ENCODE peak calls at places on chromosomes 13 and 19, in six cellular contexts. One of them, this sample, is unnamed.

GRCh38 chr19:34208485-34208884 is 36.2 kb downstream of the LSM14A start:
- DNase-seq in foreskin fibroblast: no peak
- DNase-seq in upper lobe of right lung: no peak
- DNase-seq in tibial nerve: no peak
- DNase-seq in MM.1S: no peak
- DNase-seq in GM10248: no peak
- DNase-seq in this sample: no peak

GRCh38 chr13:111034811-111035210 is 80.3 kb upstream of the ARHGEF7 start:
- DNase-seq in upper lobe of right lung: no peak
- DNase-seq in GM10248: no peak
- DNase-seq in tibial nerve: no peak
- DNase-seq in foreskin fibroblast: peak; percentile 79
- DNase-seq in MM.1S: no peak
- DNase-seq in this sample: no peak

GRCh38 chr19:32289566-32290210 is 55.7 kb upstream of the ZNF507 start:
- DNase-seq in upper lobe of right lung: no peak
- DNase-seq in tibial nerve: no peak
- DNase-seq in foreskin fibroblast: no peak
- DNase-seq in GM10248: no peak
- DNase-seq in MM.1S: no peak
- DNase-seq in this sample: no peak

GRCh38 chr13:34207334-34207733 is 389.4 kb downstream of the RFC3 start:
- DNase-seq in GM10248: no peak
- DNase-seq in foreskin fibroblast: peak; percentile 88
- DNase-seq in upper lobe of right lung: no peak
- DNase-seq in tibial nerve: no peak
- DNase-seq in MM.1S: no peak
- DNase-seq in this sample: no peak

GRCh38 chr19:4831351-4832340 is at the start of gene TICAM1:
- DNase-seq in upper lobe of right lung: peak; percentile 92
- DNase-seq in GM10248: peak; percentile 85
- DNase-seq in tibial nerve: peak; percentile 35
- DNase-seq in MM.1S: peak; percentile 82
- DNase-seq in foreskin fibroblast: peak; percentile 87
- DNase-seq in this sample: peak; percentile 78

GRCh38 chr13:98997738-98998641 is 20.1 kb upstream of the DOCK9 start:
- DNase-seq in upper lobe of right lung: no peak
- DNase-seq in GM10248: no peak
- DNase-seq in foreskin fibroblast: peak; percentile 86
- DNase-seq in MM.1S: no peak
- DNase-seq in tibial nerve: no peak
- DNase-seq in this sample: no peak

GRCh38 chr13:48009298-48009697 is 8.2 kb upstream of the SUCLA2 start:
- DNase-seq in GM10248: no peak
- DNase-seq in MM.1S: no peak
- DNase-seq in tibial nerve: no peak
- DNase-seq in upper lobe of right lung: no peak
- DNase-seq in foreskin fibroblast: peak; percentile 87
- DNase-seq in this sample: no peak

GRCh38 chr13:59863621-59864020 is 300.1 kb downstream of the DIAPH3 start:
- DNase-seq in tibial nerve: no peak
- DNase-seq in foreskin fibroblast: no peak
- DNase-seq in GM10248: no peak
- DNase-seq in MM.1S: no peak
- DNase-seq in upper lobe of right lung: no peak
- DNase-seq in this sample: no peak

GRCh38 chr19:1221141-1221903 is 15.7 kb downstream of the STK11 start:
- DNase-seq in GM10248: no peak
- DNase-seq in tibial nerve: no peak
- DNase-seq in upper lobe of right lung: no peak
- DNase-seq in MM.1S: no peak
- DNase-seq in foreskin fibroblast: peak; percentile 82
- DNase-seq in this sample: no peak

GRCh38 chr19:21823224-21823623 is 12.8 kb downstream of the ZNF43 start:
- DNase-seq in upper lobe of right lung: no peak
- DNase-seq in MM.1S: no peak
- DNase-seq in foreskin fibroblast: no peak
- DNase-seq in GM10248: no peak
- DNase-seq in tibial nerve: no peak
- DNase-seq in this sample: no peak

GRCh38 chr13:61286148-61286745 is 129.4 kb downstream of the PCDH20 start:
- DNase-seq in tibial nerve: no peak
- DNase-seq in MM.1S: peak; percentile 20
- DNase-seq in upper lobe of right lung: no peak
- DNase-seq in foreskin fibroblast: no peak
- DNase-seq in GM10248: no peak
- DNase-seq in this sample: no peak

GRCh38 chr19:11813801-11814706 is at the start of gene ZNF440:
- DNase-seq in upper lobe of right lung: peak; percentile 97
- DNase-seq in MM.1S: peak; percentile 93
- DNase-seq in tibial nerve: peak; percentile 97
- DNase-seq in foreskin fibroblast: peak; percentile 98
- DNase-seq in GM10248: peak; percentile 97
- DNase-seq in this sample: peak; percentile 92

GRCh38 chr13:55566779-55567178 is 1573.9 kb upstream of the PRR20A start:
- DNase-seq in upper lobe of right lung: no peak
- DNase-seq in tibial nerve: no peak
- DNase-seq in MM.1S: no peak
- DNase-seq in GM10248: no peak
- DNase-seq in foreskin fibroblast: no peak
- DNase-seq in this sample: no peak

GRCh38 chr19:45577111-45577905 is 7.3 kb downstream of the OPA3 start:
- DNase-seq in MM.1S: no peak
- DNase-seq in upper lobe of right lung: no peak
- DNase-seq in tibial nerve: no peak
- DNase-seq in foreskin fibroblast: peak; percentile 95
- DNase-seq in GM10248: no peak
- DNase-seq in this sample: no peak

GRCh38 chr19:21322528-21322927 is 6.7 kb downstream of the ZNF708 start:
- DNase-seq in foreskin fibroblast: no peak
- DNase-seq in tibial nerve: peak; percentile 45
- DNase-seq in GM10248: no peak
- DNase-seq in MM.1S: no peak
- DNase-seq in upper lobe of right lung: no peak
- DNase-seq in this sample: no peak

GRCh38 chr19:11300811-11301120 is 4.8 kb downstream of the TSPAN16 start:
- DNase-seq in GM10248: no peak
- DNase-seq in upper lobe of right lung: no peak
- DNase-seq in MM.1S: no peak
- DNase-seq in tibial nerve: no peak
- DNase-seq in foreskin fibroblast: no peak
- DNase-seq in this sample: no peak

GRCh38 chr19:19081642-19082151 is 17.9 kb downstream of the SLC25A42 start:
- DNase-seq in foreskin fibroblast: peak; percentile 16
- DNase-seq in tibial nerve: peak; percentile 11
- DNase-seq in GM10248: no peak
- DNase-seq in upper lobe of right lung: no peak
- DNase-seq in MM.1S: no peak
- DNase-seq in this sample: no peak

GRCh38 chr13:44932850-44933251 is 56.4 kb downstream of the NUFIP1 start:
- DNase-seq in GM10248: no peak
- DNase-seq in upper lobe of right lung: no peak
- DNase-seq in MM.1S: no peak
- DNase-seq in tibial nerve: peak; percentile 28
- DNase-seq in foreskin fibroblast: peak; percentile 79
- DNase-seq in this sample: no peak

GRCh38 chr13:49292742-49293498 is 45.2 kb downstream of the CDADC1 start:
- DNase-seq in upper lobe of right lung: no peak
- DNase-seq in GM10248: no peak
- DNase-seq in tibial nerve: peak; percentile 55
- DNase-seq in MM.1S: no peak
- DNase-seq in foreskin fibroblast: peak; percentile 74
- DNase-seq in this sample: no peak

GRCh38 chr19:47309038-47309437 is 623 bp upstream of the C5AR1 start:
- DNase-seq in upper lobe of right lung: no peak
- DNase-seq in tibial nerve: no peak
- DNase-seq in foreskin fibroblast: peak; percentile 21
- DNase-seq in GM10248: no peak
- DNase-seq in MM.1S: no peak
- DNase-seq in this sample: no peak

GRCh38 chr19:51098366-51099069 is 9.7 kb downstream of the CTU1 start:
- DNase-seq in foreskin fibroblast: no peak
- DNase-seq in tibial nerve: no peak
- DNase-seq in upper lobe of right lung: peak; percentile 81
- DNase-seq in GM10248: no peak
- DNase-seq in MM.1S: no peak
- DNase-seq in this sample: peak; percentile 42

GRCh38 chr13:112457081-112457480 is 80.9 kb downstream of the SPACA7 start:
- DNase-seq in GM10248: no peak
- DNase-seq in MM.1S: peak; percentile 22
- DNase-seq in upper lobe of right lung: peak; percentile 31
- DNase-seq in tibial nerve: no peak
- DNase-seq in foreskin fibroblast: no peak
- DNase-seq in this sample: no peak
- TF ChIP-seq CTCF in GM10248: no peak
- TF ChIP-seq CTCF in MM.1S: no peak
- TF ChIP-seq CTCF in upper lobe of right lung: no peak
- TF ChIP-seq CTCF in tibial nerve: no peak
- TF ChIP-seq CTCF in foreskin fibroblast: no peak
- TF ChIP-seq CTCF in this sample: no peak

GRCh38 chr13:80337706-80338105 is 3.2 kb downstream of the SPRY2 start:
- DNase-seq in MM.1S: no peak
- DNase-seq in upper lobe of right lung: no peak
- DNase-seq in GM10248: no peak
- DNase-seq in foreskin fibroblast: no peak
- DNase-seq in tibial nerve: no peak
- DNase-seq in this sample: no peak

GRCh38 chr13:80337011-80337688 is 3.8 kb downstream of the SPRY2 start:
- DNase-seq in upper lobe of right lung: no peak
- DNase-seq in MM.1S: no peak
- DNase-seq in GM10248: no peak
- DNase-seq in tibial nerve: no peak
- DNase-seq in foreskin fibroblast: peak; percentile 54
- DNase-seq in this sample: no peak

GRCh38 chr13:80336335-80336734 is 4.6 kb downstream of the SPRY2 start:
- DNase-seq in foreskin fibroblast: no peak
- DNase-seq in GM10248: no peak
- DNase-seq in upper lobe of right lung: no peak
- DNase-seq in tibial nerve: no peak
- DNase-seq in MM.1S: no peak
- DNase-seq in this sample: no peak

GRCh38 chr13:80338781-80339577 is 1.9 kb downstream of the SPRY2 start:
- DNase-seq in tibial nerve: peak; percentile 63
- DNase-seq in upper lobe of right lung: peak; percentile 91
- DNase-seq in GM10248: peak; percentile 40
- DNase-seq in MM.1S: no peak
- DNase-seq in foreskin fibroblast: peak; percentile 86
- DNase-seq in this sample: peak; percentile 24

DNA sequence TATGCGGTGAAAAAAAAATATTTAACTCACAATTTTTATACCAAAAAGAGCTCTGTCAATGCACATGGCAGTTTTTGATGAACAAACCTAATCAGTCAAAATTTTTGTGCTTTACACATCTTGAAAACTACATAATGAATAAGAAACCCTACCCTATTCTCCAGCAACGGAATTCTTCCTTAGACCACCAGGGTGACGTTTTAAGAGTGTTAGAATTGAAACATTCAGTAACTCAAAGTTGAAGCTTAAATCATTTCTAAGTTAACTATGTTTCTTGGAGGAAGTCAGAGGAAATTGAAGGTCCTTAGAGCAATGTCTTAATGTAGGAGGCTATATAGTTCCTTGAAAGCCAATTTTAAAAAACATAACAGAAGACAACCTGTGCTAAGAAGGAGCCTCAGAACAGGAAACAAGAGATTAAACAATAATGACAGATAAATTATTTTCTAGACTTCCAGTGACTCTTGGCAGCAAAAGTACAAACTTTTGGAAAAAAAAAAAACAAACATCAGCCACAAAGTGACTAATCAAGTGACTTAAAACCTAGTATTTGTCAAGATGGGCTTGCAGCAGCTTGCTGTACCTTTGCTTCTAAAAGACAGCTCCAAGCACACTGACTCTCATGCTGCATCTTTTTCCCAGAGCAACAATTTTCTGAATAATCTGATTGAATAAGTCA is 6.2 kb downstream of the SPRY2 start:
- DNase-seq in tibial nerve: no peak
- DNase-seq in foreskin fibroblast: peak; percentile 53
- DNase-seq in MM.1S: no peak
- DNase-seq in upper lobe of right lung: no peak
- DNase-seq in GM10248: no peak
- DNase-seq in this sample: no peak
- TF ChIP-seq CTCF in tibial nerve: no peak
- TF ChIP-seq CTCF in foreskin fibroblast: no peak
- TF ChIP-seq CTCF in MM.1S: no peak
- TF ChIP-seq CTCF in upper lobe of right lung: no peak
- TF ChIP-seq CTCF in GM10248: no peak
- TF ChIP-seq CTCF in this sample: no peak

GRCh38 chr19:49916839-49917733 is 11.9 kb upstream of the ATF5 start:
- DNase-seq in GM10248: peak; percentile 43
- DNase-seq in tibial nerve: no peak
- DNase-seq in MM.1S: no peak
- DNase-seq in foreskin fibroblast: peak; percentile 14
- DNase-seq in upper lobe of right lung: no peak
- DNase-seq in this sample: no peak
- TF ChIP-seq CTCF in GM10248: no peak
- TF ChIP-seq CTCF in tibial nerve: no peak
- TF ChIP-seq CTCF in MM.1S: peak; percentile 12
- TF ChIP-seq CTCF in foreskin fibroblast: no peak
- TF ChIP-seq CTCF in upper lobe of right lung: peak; percentile 11
- TF ChIP-seq CTCF in this sample: no peak

GRCh38 chr19:41859618-41860418 is at the start of gene RPS19:
- DNase-seq in MM.1S: peak; percentile 97
- DNase-seq in upper lobe of right lung: peak; percentile 99
- DNase-seq in tibial nerve: peak; percentile 99
- DNase-seq in GM10248: peak; percentile 97
- DNase-seq in foreskin fibroblast: peak; percentile 99
- DNase-seq in this sample: peak; percentile 98
- TF ChIP-seq CTCF in MM.1S: peak; percentile 70
- TF ChIP-seq CTCF in upper lobe of right lung: peak; percentile 67
- TF ChIP-seq CTCF in tibial nerve: peak; percentile 74
- TF ChIP-seq CTCF in GM10248: peak; percentile 30
- TF ChIP-seq CTCF in foreskin fibroblast: no peak
- TF ChIP-seq CTCF in this sample: peak; percentile 72

GRCh38 chr13:32790731-32791130 is 204.5 kb downstream of the PDS5B start:
- DNase-seq in tibial nerve: no peak
- DNase-seq in foreskin fibroblast: peak; percentile 8
- DNase-seq in MM.1S: no peak
- DNase-seq in GM10248: no peak
- DNase-seq in upper lobe of right lung: no peak
- DNase-seq in this sample: no peak
- TF ChIP-seq CTCF in tibial nerve: no peak
- TF ChIP-seq CTCF in foreskin fibroblast: no peak
- TF ChIP-seq CTCF in MM.1S: no peak
- TF ChIP-seq CTCF in GM10248: no peak
- TF ChIP-seq CTCF in upper lobe of right lung: no peak
- TF ChIP-seq CTCF in this sample: no peak

This sample was measured in natural killer cell.